ENCODE peak calls at places on chromosomes 2 and 18, in six cellular contexts. One of them, this sample, is unnamed.

GRCh38 chr2:46460241-46460921 is 19.0 kb upstream of the TMEM247 start:
- DNase-seq in NCI-H1694: no peak
- DNase-seq in hepatocyte: no peak
- DNase-seq in HT-29: no peak
- DNase-seq in cardiac fibroblast: no peak
- DNase-seq in pulmonary artery endothelial cell: no peak
- DNase-seq in this sample: peak

GRCh38 chr2:215839816-215840215 is 173.5 kb downstream of the MREG start:
- DNase-seq in NCI-H1694: no peak
- DNase-seq in hepatocyte: no peak
- DNase-seq in HT-29: no peak
- DNase-seq in cardiac fibroblast: no peak
- DNase-seq in pulmonary artery endothelial cell: no peak
- DNase-seq in this sample: no peak

GRCh38 chr18:11175266-11175947 is 26.0 kb upstream of the PIEZO2 start:
- DNase-seq in NCI-H1694: no peak
- DNase-seq in hepatocyte: no peak
- DNase-seq in HT-29: no peak
- DNase-seq in cardiac fibroblast: peak
- DNase-seq in pulmonary artery endothelial cell: no peak
- DNase-seq in this sample: no peak

GRCh38 chr2:211132586-211132985 is 576.2 kb downstream of the CPS1 start:
- DNase-seq in NCI-H1694: no peak
- DNase-seq in hepatocyte: no peak
- DNase-seq in HT-29: no peak
- DNase-seq in cardiac fibroblast: peak
- DNase-seq in pulmonary artery endothelial cell: no peak
- DNase-seq in this sample: no peak

GRCh38 chr18:44601447-44601846 is 79.2 kb upstream of the SETBP1 start:
- DNase-seq in NCI-H1694: no peak
- DNase-seq in hepatocyte: peak
- DNase-seq in HT-29: no peak
- DNase-seq in cardiac fibroblast: peak
- DNase-seq in pulmonary artery endothelial cell: no peak
- DNase-seq in this sample: no peak

GRCh38 chr2:235614900-235615712 is 121.3 kb downstream of the AGAP1 start:
- DNase-seq in NCI-H1694: peak
- DNase-seq in hepatocyte: no peak
- DNase-seq in HT-29: no peak
- DNase-seq in cardiac fibroblast: peak
- DNase-seq in pulmonary artery endothelial cell: peak
- DNase-seq in this sample: no peak

GRCh38 chr2:191790737-191791136 is 56.2 kb downstream of the CAVIN2 start:
- DNase-seq in NCI-H1694: no peak
- DNase-seq in hepatocyte: no peak
- DNase-seq in HT-29: no peak
- DNase-seq in cardiac fibroblast: peak
- DNase-seq in pulmonary artery endothelial cell: no peak
- DNase-seq in this sample: no peak

GRCh38 chr2:190679813-190680591 is 31.1 kb downstream of the NAB1 start:
- DNase-seq in NCI-H1694: peak
- DNase-seq in hepatocyte: peak
- DNase-seq in HT-29: peak
- DNase-seq in cardiac fibroblast: peak
- DNase-seq in pulmonary artery endothelial cell: no peak
- DNase-seq in this sample: peak

GRCh38 chr18:51009071-51009470 is 20.9 kb upstream of the SMAD4 start:
- DNase-seq in NCI-H1694: no peak
- DNase-seq in hepatocyte: no peak
- DNase-seq in HT-29: no peak
- DNase-seq in cardiac fibroblast: peak
- DNase-seq in pulmonary artery endothelial cell: no peak
- DNase-seq in this sample: no peak

GRCh38 chr2:74513605-74514367 is 464 bp upstream of the TLX2 start:
- DNase-seq in NCI-H1694: no peak
- DNase-seq in hepatocyte: no peak
- DNase-seq in HT-29: no peak
- DNase-seq in cardiac fibroblast: no peak
- DNase-seq in pulmonary artery endothelial cell: no peak
- DNase-seq in this sample: no peak

GRCh38 chr2:220916931-220917330 is 655.2 kb downstream of the EPHA4 start:
- DNase-seq in NCI-H1694: no peak
- DNase-seq in hepatocyte: no peak
- DNase-seq in HT-29: no peak
- DNase-seq in cardiac fibroblast: no peak
- DNase-seq in pulmonary artery endothelial cell: no peak
- DNase-seq in this sample: no peak

GRCh38 chr2:45013229-45014015 is 4.2 kb upstream of the SIX2 start:
- DNase-seq in NCI-H1694: no peak
- DNase-seq in hepatocyte: no peak
- DNase-seq in HT-29: no peak
- DNase-seq in cardiac fibroblast: no peak
- DNase-seq in pulmonary artery endothelial cell: no peak
- DNase-seq in this sample: no peak

GRCh38 chr2:39608212-39608575 is 57.5 kb upstream of the TMEM178A start:
- DNase-seq in NCI-H1694: no peak
- DNase-seq in hepatocyte: no peak
- DNase-seq in HT-29: no peak
- DNase-seq in cardiac fibroblast: no peak
- DNase-seq in pulmonary artery endothelial cell: no peak
- DNase-seq in this sample: no peak

GRCh38 chr2:109211324-109211723 is 82.3 kb downstream of the SH3RF3 start:
- DNase-seq in NCI-H1694: no peak
- DNase-seq in hepatocyte: no peak
- DNase-seq in HT-29: no peak
- DNase-seq in cardiac fibroblast: no peak
- DNase-seq in pulmonary artery endothelial cell: no peak
- DNase-seq in this sample: no peak

GRCh38 chr18:8754995-8755955 is 49.9 kb downstream of the MTCL1 start:
- DNase-seq in NCI-H1694: no peak
- DNase-seq in hepatocyte: no peak
- DNase-seq in HT-29: no peak
- DNase-seq in cardiac fibroblast: peak
- DNase-seq in pulmonary artery endothelial cell: no peak
- DNase-seq in this sample: no peak

This sample was measured in cerebellar cortex.